ENCODE peak calls at places on chromosomes 2 and 18, in eight cellular contexts. W is spleen, I is Peyer's patch, F is adrenal gland, K is psoas muscle, T is tibial artery, Z is fibroblast of lung, Y is endodermal cell. D is an unnamed sample.

GRCh38 chr2:232292395-232293154 is 86.0 kb upstream of the ALPP start:
- DNase-seq in W (peak; percentile 84), I (peak; percentile 66), F (peak; percentile 67), K (peak; percentile 52), T (peak; percentile 40), Z (peak; percentile 25), Y (peak; percentile 95), D (peak; percentile 33)

GRCh38 chr18:23573948-23574431 is 12.3 kb downstream of the NPC1 start:
- DNase-seq in W (no peak), I (no peak), F (peak; percentile 88), K (peak; percentile 30), T (no peak), Z (peak; percentile 85), Y (peak; percentile 73), D (no peak)

GRCh38 chr2:121342751-121343150 is 57.7 kb upstream of the TFCP2L1 start:
- DNase-seq in W (no peak), I (no peak), F (no peak), K (no peak), T (no peak), Z (no peak), Y (no peak), D (no peak)

GRCh38 chr18:3529597-3529996 is 79.6 kb downstream of the TGIF1 start:
- DNase-seq in W (no peak), I (no peak), F (no peak), K (no peak), T (no peak), Z (no peak), Y (no peak), D (no peak)

GRCh38 chr2:64017811-64018714 is 1.2 kb downstream of the VPS54 start:
- DNase-seq in W (no peak), I (no peak), F (no peak), K (no peak), T (no peak), Z (peak; percentile 34), Y (no peak), D (peak; percentile 47)

GRCh38 chr2:109089602-109090300 is 39.3 kb upstream of the SH3RF3 start:
- DNase-seq in W (no peak), I (no peak), F (no peak), K (no peak), T (no peak), Z (peak; percentile 5), Y (no peak), D (no peak)

GRCh38 chr2:173978447-173978846 is 13.3 kb upstream of the SP3 start:
- DNase-seq in W (no peak), I (no peak), F (no peak), K (no peak), T (no peak), Z (no peak), Y (no peak), D (peak; percentile 67)

GRCh38 chr2:80531319-80531718 is 226.8 kb upstream of the LRRTM1 start:
- DNase-seq in W (no peak), I (no peak), F (no peak), K (no peak), T (no peak), Z (no peak), Y (no peak), D (no peak)

DNA sequence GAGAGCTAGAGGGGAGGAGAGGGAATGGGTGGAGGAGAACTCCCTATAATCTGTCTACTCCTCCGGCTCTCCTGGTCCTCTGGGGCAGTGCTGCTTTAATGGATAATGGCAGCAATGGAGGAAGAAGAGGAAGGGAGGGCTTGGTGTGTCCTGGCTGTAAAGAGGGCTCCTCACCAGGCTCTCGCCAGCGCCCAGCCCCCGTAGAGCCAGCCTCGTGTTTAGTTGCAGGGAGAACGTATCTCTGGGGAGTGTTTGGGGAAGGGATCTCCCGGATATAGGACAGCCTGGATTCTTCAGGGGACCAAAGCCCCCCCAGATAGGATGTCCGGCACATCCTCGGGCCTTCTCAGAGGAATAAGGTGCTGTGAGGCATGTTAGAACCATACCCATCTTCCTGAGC is 15.8 kb upstream of the YWHAQ start:
- DNase-seq in W (no peak), I (no peak), F (no peak), K (no peak), T (no peak), Z (no peak), Y (no peak), D (no peak)
- H3K4me1 ChIP-seq in W (no peaks in the 10 kb centered on the region), I (no peaks in the 10 kb centered on the region), F (no peaks in the 10 kb centered on the region), K (no peaks in the 10 kb centered on the region), T (no peaks in the 10 kb centered on the region), Z (no peaks in the 10 kb centered on the region), Y (no peaks in the 10 kb centered on the region), D (peaks cover 16% of the 10 kb centered on the region)

GRCh38 chr2:141560723-141561122 is 570.1 kb downstream of the LRP1B start:
- DNase-seq in W (no peak), I (no peak), F (no peak), K (no peak), T (no peak), Z (no peak), Y (no peak), D (no peak)
- H3K27ac ChIP-seq in W (no peak overlapping the region), I (no peak overlapping the region), F (no peak overlapping the region), K (no peak overlapping the region), T (no peak overlapping the region), Z (no peak overlapping the region), Y (no peak overlapping the region), D (no peak overlapping the region)

GRCh38 chr2:68770271-68771111 is 35.9 kb downstream of the ARHGAP25 start:
- DNase-seq in W (no peak), I (no peak), F (no peak), K (no peak), T (no peak), Z (peak; percentile 56), Y (no peak), D (no peak)
- H3K4me1 ChIP-seq in W (peaks cover 98% of the 10 kb centered on the region), I (no peaks in the 10 kb centered on the region), F (peaks cover 45% of the 10 kb centered on the region), K (peaks cover 7% of the 10 kb centered on the region), T (peaks cover 11% of the 10 kb centered on the region), Z (peaks cover 10% of the 10 kb centered on the region), Y (peaks cover 9% of the 10 kb centered on the region), D (peaks cover 21% of the 10 kb centered on the region)

DNA sequence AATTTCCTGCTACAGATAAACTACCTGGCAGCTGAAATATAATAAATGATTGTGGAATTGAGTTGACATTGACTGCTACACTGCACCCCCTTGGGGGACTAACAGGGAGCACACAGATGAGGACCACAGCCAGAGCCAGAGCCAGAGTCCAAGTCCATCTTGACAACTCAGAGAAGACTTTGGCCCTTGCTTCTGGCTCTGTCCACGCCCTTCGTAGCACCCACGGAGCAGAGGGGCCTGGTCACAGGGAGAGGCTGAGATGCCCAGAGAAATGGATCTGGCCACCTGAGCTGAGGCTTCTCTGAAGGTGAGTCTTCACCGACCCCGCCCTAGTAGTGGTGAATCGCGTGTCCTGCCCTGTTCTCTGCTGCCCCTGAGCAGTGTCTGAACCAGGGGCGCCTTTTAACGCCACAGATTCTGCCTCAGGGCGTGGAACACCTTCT is 35.8 kb upstream of the MAT2A start:
- DNase-seq in W (peak; percentile 59), I (peak; percentile 83), F (no peak), K (no peak), T (no peak), Z (no peak), Y (no peak), D (peak; percentile 30)
- H3K27ac ChIP-seq in W (no peak overlapping the region), I (no peak overlapping the region), F (no peak overlapping the region), K (peak overlapping the region; percentile 73), T (no peak overlapping the region), Z (peak overlapping the region; percentile 70), Y (no peak overlapping the region), D (peak overlapping the region; percentile 25)